ENCODE peak calls at places on chromosomes 5 and 9, in six cellular contexts. One of them, this sample, is unnamed.

GRCh38 chr5:160188151-160188967 is 40.9 kb upstream of the FABP6 start:
- DNase-seq in T-helper 9 cell: no peak
- DNase-seq in dermis microvascular lymphatic vessel endothelial cell: no peak
- DNase-seq in left ventricle myocardium superior: peak
- DNase-seq in C1 segment of cervical spinal cord: no peak
- DNase-seq in psoas muscle: peak
- DNase-seq in this sample: peak

GRCh38 chr5:172837640-172838039 is 3.6 kb downstream of the ERGIC1 start:
- DNase-seq in T-helper 9 cell: no peak
- DNase-seq in dermis microvascular lymphatic vessel endothelial cell: peak
- DNase-seq in left ventricle myocardium superior: peak
- DNase-seq in C1 segment of cervical spinal cord: no peak
- DNase-seq in psoas muscle: no peak
- DNase-seq in this sample: peak

GRCh38 chr5:73322453-73323076 is 126.0 kb downstream of the FOXD1 start:
- DNase-seq in T-helper 9 cell: no peak
- DNase-seq in dermis microvascular lymphatic vessel endothelial cell: no peak
- DNase-seq in left ventricle myocardium superior: no peak
- DNase-seq in C1 segment of cervical spinal cord: no peak
- DNase-seq in psoas muscle: no peak
- DNase-seq in this sample: no peak

GRCh38 chr9:134802201-134802795 is 78.3 kb upstream of the FCN2 start:
- DNase-seq in T-helper 9 cell: no peak
- DNase-seq in dermis microvascular lymphatic vessel endothelial cell: no peak
- DNase-seq in left ventricle myocardium superior: no peak
- DNase-seq in C1 segment of cervical spinal cord: no peak
- DNase-seq in psoas muscle: no peak
- DNase-seq in this sample: no peak

GRCh38 chr5:32217886-32218396 is 43.8 kb upstream of the GOLPH3 start:
- DNase-seq in T-helper 9 cell: no peak
- DNase-seq in dermis microvascular lymphatic vessel endothelial cell: no peak
- DNase-seq in left ventricle myocardium superior: peak
- DNase-seq in C1 segment of cervical spinal cord: no peak
- DNase-seq in psoas muscle: no peak
- DNase-seq in this sample: no peak

GRCh38 chr5:160162910-160163309 is 43.7 kb upstream of the PWWP2A start:
- DNase-seq in T-helper 9 cell: no peak
- DNase-seq in dermis microvascular lymphatic vessel endothelial cell: no peak
- DNase-seq in left ventricle myocardium superior: no peak
- DNase-seq in C1 segment of cervical spinal cord: no peak
- DNase-seq in psoas muscle: no peak
- DNase-seq in this sample: no peak

GRCh38 chr9:129669141-129669718 is 3.8 kb downstream of the PRRX2 start:
- DNase-seq in T-helper 9 cell: no peak
- DNase-seq in dermis microvascular lymphatic vessel endothelial cell: no peak
- DNase-seq in left ventricle myocardium superior: no peak
- DNase-seq in C1 segment of cervical spinal cord: no peak
- DNase-seq in psoas muscle: no peak
- DNase-seq in this sample: no peak

GRCh38 chr9:38251036-38251335 is 141.5 kb upstream of the ALDH1B1 start:
- DNase-seq in T-helper 9 cell: no peak
- DNase-seq in dermis microvascular lymphatic vessel endothelial cell: no peak
- DNase-seq in left ventricle myocardium superior: no peak
- DNase-seq in C1 segment of cervical spinal cord: no peak
- DNase-seq in psoas muscle: no peak
- DNase-seq in this sample: no peak

GRCh38 chr9:35771943-35772342 is 17.9 kb upstream of the MSMP start:
- DNase-seq in T-helper 9 cell: no peak
- DNase-seq in dermis microvascular lymphatic vessel endothelial cell: no peak
- DNase-seq in left ventricle myocardium superior: no peak
- DNase-seq in C1 segment of cervical spinal cord: no peak
- DNase-seq in psoas muscle: no peak
- DNase-seq in this sample: no peak

GRCh38 chr5:74386571-74387334 is 253.8 kb downstream of the ENC1 start:
- DNase-seq in T-helper 9 cell: no peak
- DNase-seq in dermis microvascular lymphatic vessel endothelial cell: no peak
- DNase-seq in left ventricle myocardium superior: no peak
- DNase-seq in C1 segment of cervical spinal cord: no peak
- DNase-seq in psoas muscle: no peak
- DNase-seq in this sample: no peak

GRCh38 chr9:127801955-127802575 is 617 bp upstream of the FPGS start:
- DNase-seq in T-helper 9 cell: no peak
- DNase-seq in dermis microvascular lymphatic vessel endothelial cell: no peak
- DNase-seq in left ventricle myocardium superior: no peak
- DNase-seq in C1 segment of cervical spinal cord: no peak
- DNase-seq in psoas muscle: no peak
- DNase-seq in this sample: no peak

GRCh38 chr5:143085319-143085917 is 315.2 kb downstream of the ARHGAP26 start:
- DNase-seq in T-helper 9 cell: no peak
- DNase-seq in dermis microvascular lymphatic vessel endothelial cell: no peak
- DNase-seq in left ventricle myocardium superior: no peak
- DNase-seq in C1 segment of cervical spinal cord: peak
- DNase-seq in psoas muscle: no peak
- DNase-seq in this sample: no peak

GRCh38 chr9:1051286-1052118 is 1.3 kb downstream of the DMRT2 start:
- DNase-seq in T-helper 9 cell: no peak
- DNase-seq in dermis microvascular lymphatic vessel endothelial cell: peak
- DNase-seq in left ventricle myocardium superior: peak
- DNase-seq in C1 segment of cervical spinal cord: no peak
- DNase-seq in psoas muscle: peak
- DNase-seq in this sample: peak

GRCh38 chr5:81829242-81829641 is 78.3 kb upstream of the SSBP2 start:
- DNase-seq in T-helper 9 cell: no peak
- DNase-seq in dermis microvascular lymphatic vessel endothelial cell: no peak
- DNase-seq in left ventricle myocardium superior: no peak
- DNase-seq in C1 segment of cervical spinal cord: no peak
- DNase-seq in psoas muscle: peak
- DNase-seq in this sample: no peak

GRCh38 chr5:150254363-150255154 is 35.0 kb downstream of the CAMK2A start:
- DNase-seq in T-helper 9 cell: no peak
- DNase-seq in dermis microvascular lymphatic vessel endothelial cell: no peak
- DNase-seq in left ventricle myocardium superior: no peak
- DNase-seq in C1 segment of cervical spinal cord: no peak
- DNase-seq in psoas muscle: no peak
- DNase-seq in this sample: no peak

GRCh38 chr9:13020706-13021105 is 245.9 kb downstream of the LURAP1L start:
- DNase-seq in T-helper 9 cell: no peak
- DNase-seq in dermis microvascular lymphatic vessel endothelial cell: no peak
- DNase-seq in left ventricle myocardium superior: no peak
- DNase-seq in C1 segment of cervical spinal cord: no peak
- DNase-seq in psoas muscle: no peak
- DNase-seq in this sample: no peak

GRCh38 chr9:36407122-36407723 is 7.2 kb upstream of the RNF38 start:
- DNase-seq in T-helper 9 cell: peak
- DNase-seq in dermis microvascular lymphatic vessel endothelial cell: peak
- DNase-seq in left ventricle myocardium superior: peak
- DNase-seq in C1 segment of cervical spinal cord: peak
- DNase-seq in psoas muscle: peak
- DNase-seq in this sample: peak

GRCh38 chr5:19975795-19976194 is 12.2 kb downstream of the CDH18 start:
- DNase-seq in T-helper 9 cell: no peak
- DNase-seq in dermis microvascular lymphatic vessel endothelial cell: no peak
- DNase-seq in left ventricle myocardium superior: no peak
- DNase-seq in C1 segment of cervical spinal cord: peak
- DNase-seq in psoas muscle: no peak
- DNase-seq in this sample: no peak

GRCh38 chr9:2055203-2055658 is 40.1 kb downstream of the SMARCA2 start:
- DNase-seq in T-helper 9 cell: no peak
- DNase-seq in dermis microvascular lymphatic vessel endothelial cell: no peak
- DNase-seq in left ventricle myocardium superior: no peak
- DNase-seq in C1 segment of cervical spinal cord: no peak
- DNase-seq in psoas muscle: no peak
- DNase-seq in this sample: no peak

GRCh38 chr5:140631831-140632365 is 1.1 kb downstream of the CD14 start:
- DNase-seq in T-helper 9 cell: peak
- DNase-seq in dermis microvascular lymphatic vessel endothelial cell: no peak
- DNase-seq in left ventricle myocardium superior: no peak
- DNase-seq in C1 segment of cervical spinal cord: peak
- DNase-seq in psoas muscle: peak
- DNase-seq in this sample: no peak

GRCh38 chr5:127820910-127821553 is 117.8 kb downstream of the CCDC192 start:
- DNase-seq in T-helper 9 cell: no peak
- DNase-seq in dermis microvascular lymphatic vessel endothelial cell: no peak
- DNase-seq in left ventricle myocardium superior: no peak
- DNase-seq in C1 segment of cervical spinal cord: no peak
- DNase-seq in psoas muscle: no peak
- DNase-seq in this sample: no peak

GRCh38 chr5:52560366-52560765 is 227.3 kb upstream of the ITGA1 start:
- DNase-seq in T-helper 9 cell: no peak
- DNase-seq in dermis microvascular lymphatic vessel endothelial cell: no peak
- DNase-seq in left ventricle myocardium superior: no peak
- DNase-seq in C1 segment of cervical spinal cord: no peak
- DNase-seq in psoas muscle: no peak
- DNase-seq in this sample: no peak

GRCh38 chr9:77605449-77606220 is 42.5 kb downstream of the GNA14 start:
- DNase-seq in T-helper 9 cell: no peak
- DNase-seq in dermis microvascular lymphatic vessel endothelial cell: peak
- DNase-seq in left ventricle myocardium superior: no peak
- DNase-seq in C1 segment of cervical spinal cord: no peak
- DNase-seq in psoas muscle: no peak
- DNase-seq in this sample: no peak

GRCh38 chr5:51380603-51381207 is 2.5 kb upstream of the ISL1 start:
- DNase-seq in T-helper 9 cell: no peak
- DNase-seq in dermis microvascular lymphatic vessel endothelial cell: peak
- DNase-seq in left ventricle myocardium superior: no peak
- DNase-seq in C1 segment of cervical spinal cord: no peak
- DNase-seq in psoas muscle: no peak
- DNase-seq in this sample: no peak

GRCh38 chr5:39717186-39717897 is 292.6 kb upstream of the DAB2 start:
- DNase-seq in T-helper 9 cell: no peak
- DNase-seq in dermis microvascular lymphatic vessel endothelial cell: no peak
- DNase-seq in left ventricle myocardium superior: no peak
- DNase-seq in C1 segment of cervical spinal cord: no peak
- DNase-seq in psoas muscle: no peak
- DNase-seq in this sample: no peak

This sample was measured in lower lobe of right lung.